ENCODE peak calls at places on chromosomes 6 and 20, in five cellular contexts. One of them, this sample, is unnamed.

GRCh38 chr6:3228791-3229565 is 1.5 kb upstream of the TUBB2B start:
- DNase-seq in tibial nerve: no peak
- DNase-seq in stomach: no peak
- DNase-seq in uterus: no peak
- DNase-seq in gastrocnemius medialis: no peak
- DNase-seq in this sample: peak

GRCh38 chr6:30100154-30100553 is 12.7 kb downstream of the TRIM31 start:
- DNase-seq in tibial nerve: no peak
- DNase-seq in stomach: no peak
- DNase-seq in uterus: no peak
- DNase-seq in gastrocnemius medialis: no peak
- DNase-seq in this sample: no peak

GRCh38 chr20:53623127-53623453 is 29.5 kb upstream of the ZNF217 start:
- DNase-seq in tibial nerve: no peak
- DNase-seq in stomach: no peak
- DNase-seq in uterus: no peak
- DNase-seq in gastrocnemius medialis: no peak
- DNase-seq in this sample: no peak

GRCh38 chr6:128347123-128347522 is 173.3 kb downstream of the PTPRK start:
- DNase-seq in tibial nerve: no peak
- DNase-seq in stomach: no peak
- DNase-seq in uterus: no peak
- DNase-seq in gastrocnemius medialis: no peak
- DNase-seq in this sample: no peak

GRCh38 chr6:1670711-1671462 is 61.2 kb downstream of the FOXC1 start:
- DNase-seq in tibial nerve: no peak
- DNase-seq in stomach: no peak
- DNase-seq in uterus: no peak
- DNase-seq in gastrocnemius medialis: no peak
- DNase-seq in this sample: no peak

GRCh38 chr20:13995841-13996240 is 525 bp downstream of the MACROD2 start:
- DNase-seq in tibial nerve: no peak
- DNase-seq in stomach: peak
- DNase-seq in uterus: peak
- DNase-seq in gastrocnemius medialis: peak
- DNase-seq in this sample: peak

GRCh38 chr6:43773050-43773956 is 3.3 kb downstream of the VEGFA start:
- DNase-seq in tibial nerve: no peak
- DNase-seq in stomach: peak
- DNase-seq in uterus: peak
- DNase-seq in gastrocnemius medialis: peak
- DNase-seq in this sample: no peak

GRCh38 chr20:50886184-50886790 is 45.0 kb downstream of the ADNP start:
- DNase-seq in tibial nerve: no peak
- DNase-seq in stomach: no peak
- DNase-seq in uterus: no peak
- DNase-seq in gastrocnemius medialis: no peak
- DNase-seq in this sample: no peak

GRCh38 chr6:37554480-37554819 is 54.8 kb upstream of the CCDC167 start:
- DNase-seq in tibial nerve: no peak
- DNase-seq in stomach: no peak
- DNase-seq in uterus: no peak
- DNase-seq in gastrocnemius medialis: no peak
- DNase-seq in this sample: no peak

GRCh38 chr6:79296211-79296610 is 61.7 kb upstream of the HMGN3 start:
- DNase-seq in tibial nerve: no peak
- DNase-seq in stomach: no peak
- DNase-seq in uterus: no peak
- DNase-seq in gastrocnemius medialis: no peak
- DNase-seq in this sample: no peak

GRCh38 chr20:59042151-59042795 is at the start of gene PRELID3B:
- DNase-seq in tibial nerve: peak
- DNase-seq in stomach: no peak
- DNase-seq in uterus: no peak
- DNase-seq in gastrocnemius medialis: no peak
- DNase-seq in this sample: no peak

GRCh38 chr6:84568971-84569370 is 195.4 kb downstream of the TBX18 start:
- DNase-seq in tibial nerve: no peak
- DNase-seq in stomach: no peak
- DNase-seq in uterus: no peak
- DNase-seq in gastrocnemius medialis: no peak
- DNase-seq in this sample: no peak

GRCh38 chr20:41318271-41318649 is 729 bp upstream of the ZHX3 start:
- DNase-seq in tibial nerve: no peak
- DNase-seq in stomach: no peak
- DNase-seq in uterus: no peak
- DNase-seq in gastrocnemius medialis: no peak
- DNase-seq in this sample: no peak

GRCh38 chr20:112396-112795 is 24.9 kb downstream of the DEFB125 start:
- DNase-seq in tibial nerve: no peak
- DNase-seq in stomach: no peak
- DNase-seq in uterus: no peak
- DNase-seq in gastrocnemius medialis: no peak
- DNase-seq in this sample: no peak

GRCh38 chr20:61662226-61662945 is 403.3 kb downstream of the TAF4 start:
- DNase-seq in tibial nerve: no peak
- DNase-seq in stomach: no peak
- DNase-seq in uterus: no peak
- DNase-seq in gastrocnemius medialis: no peak
- DNase-seq in this sample: no peak

GRCh38 chr6:35449287-35449881 is 2.8 kb upstream of the FANCE start:
- DNase-seq in tibial nerve: no peak
- DNase-seq in stomach: peak
- DNase-seq in uterus: no peak
- DNase-seq in gastrocnemius medialis: no peak
- DNase-seq in this sample: peak

GRCh38 chr6:75893058-75893775 is 144.2 kb downstream of the MYO6 start:
- DNase-seq in tibial nerve: no peak
- DNase-seq in stomach: no peak
- DNase-seq in uterus: no peak
- DNase-seq in gastrocnemius medialis: no peak
- DNase-seq in this sample: no peak

GRCh38 chr20:62370115-62370806 is 3.1 kb upstream of the LAMA5 start:
- DNase-seq in tibial nerve: peak
- DNase-seq in stomach: peak
- DNase-seq in uterus: no peak
- DNase-seq in gastrocnemius medialis: no peak
- DNase-seq in this sample: peak

GRCh38 chr20:53371216-53371615 is 222.4 kb downstream of the ZNF217 start:
- DNase-seq in tibial nerve: no peak
- DNase-seq in stomach: no peak
- DNase-seq in uterus: no peak
- DNase-seq in gastrocnemius medialis: no peak
- DNase-seq in this sample: no peak

GRCh38 chr20:59972037-59972801 is 14.0 kb downstream of the CDH26 start:
- DNase-seq in tibial nerve: no peak
- DNase-seq in stomach: no peak
- DNase-seq in uterus: no peak
- DNase-seq in gastrocnemius medialis: no peak
- DNase-seq in this sample: no peak

GRCh38 chr6:11810854-11811643 is 32.4 kb upstream of the ADTRP start:
- DNase-seq in tibial nerve: no peak
- DNase-seq in stomach: no peak
- DNase-seq in uterus: no peak
- DNase-seq in gastrocnemius medialis: no peak
- DNase-seq in this sample: no peak

GRCh38 chr6:151068761-151069312 is 170.9 kb upstream of the AKAP12 start:
- DNase-seq in tibial nerve: no peak
- DNase-seq in stomach: no peak
- DNase-seq in uterus: peak
- DNase-seq in gastrocnemius medialis: no peak
- DNase-seq in this sample: no peak

GRCh38 chr6:108654465-108655106 is 93.9 kb downstream of the FOXO3 start:
- DNase-seq in tibial nerve: no peak
- DNase-seq in stomach: no peak
- DNase-seq in uterus: no peak
- DNase-seq in gastrocnemius medialis: no peak
- DNase-seq in this sample: no peak

GRCh38 chr6:170464524-170464979 is 88.6 kb downstream of the PSMB1 start:
- DNase-seq in tibial nerve: no peak
- DNase-seq in stomach: no peak
- DNase-seq in uterus: no peak
- DNase-seq in gastrocnemius medialis: no peak
- DNase-seq in this sample: no peak

DNA sequence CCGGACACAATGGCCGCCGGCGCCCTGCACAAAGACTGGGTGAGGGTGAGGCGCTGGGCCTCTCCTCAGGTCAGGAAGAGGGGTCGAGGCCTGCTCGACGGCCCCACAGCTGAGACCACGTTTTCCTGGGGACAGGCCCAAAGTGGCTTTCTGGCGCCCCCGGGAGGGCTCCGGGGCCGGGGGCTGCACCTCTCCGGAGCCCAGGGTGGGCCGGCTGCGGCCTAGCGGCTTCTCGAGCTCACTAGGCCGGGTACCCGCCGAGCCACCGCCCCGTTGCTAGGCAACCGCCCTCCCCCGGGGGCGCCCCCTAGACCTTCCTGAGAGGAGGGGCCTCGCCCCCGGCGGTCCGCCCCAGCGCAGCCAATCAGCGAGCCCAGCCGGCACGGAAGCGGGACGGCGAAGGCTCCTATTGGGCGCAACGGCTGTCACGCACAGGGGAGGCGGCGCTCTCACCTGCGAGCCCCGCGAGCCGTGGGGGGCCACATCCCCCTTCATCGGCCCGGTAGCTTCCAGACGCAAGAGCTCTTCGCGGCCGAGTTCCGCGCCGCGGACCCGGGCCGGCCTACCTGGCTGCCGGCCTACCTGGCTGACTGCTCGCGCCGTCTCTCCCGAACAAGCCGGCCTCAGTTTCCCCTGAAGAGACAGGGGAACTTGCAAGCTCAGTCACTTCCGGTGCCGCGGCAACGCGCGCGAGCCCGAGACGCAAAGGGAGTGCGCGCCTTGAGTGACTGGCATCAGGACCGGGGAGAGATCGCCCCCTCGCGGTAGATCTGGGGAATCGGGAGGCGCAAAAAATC is 812 bp upstream of the BCL2L1 start:
- DNase-seq in tibial nerve: peak
- DNase-seq in stomach: peak
- DNase-seq in uterus: peak
- DNase-seq in gastrocnemius medialis: peak
- DNase-seq in this sample: peak
- TF ChIP-seq POLR2A in tibial nerve: peak
- TF ChIP-seq POLR2A in stomach: no peak
- TF ChIP-seq POLR2A in uterus: peak
- TF ChIP-seq POLR2A in gastrocnemius medialis: peak
- TF ChIP-seq POLR2A in this sample: peak

DNA sequence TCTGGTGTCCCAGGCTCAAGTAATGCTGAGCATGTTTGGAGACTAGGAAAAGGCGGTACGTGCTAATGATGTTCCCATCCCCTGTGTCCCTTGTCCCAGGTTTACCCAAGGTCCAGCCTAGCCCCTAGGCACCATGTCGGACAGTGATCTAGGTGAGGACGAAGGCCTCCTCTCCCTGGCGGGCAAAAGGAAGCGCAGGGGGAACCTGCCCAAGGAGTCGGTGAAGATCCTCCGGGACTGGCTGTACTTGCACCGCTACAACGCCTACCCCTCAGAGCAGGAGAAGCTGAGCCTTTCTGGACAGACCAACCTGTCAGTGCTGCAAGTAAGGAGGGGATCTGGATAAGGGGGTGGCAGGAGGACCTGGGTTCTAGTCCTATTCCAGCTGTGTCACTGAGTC is 5.2 kb downstream of the TGIF2 start:
- DNase-seq in tibial nerve: no peak
- DNase-seq in stomach: no peak
- DNase-seq in uterus: no peak
- DNase-seq in gastrocnemius medialis: no peak
- DNase-seq in this sample: no peak
- TF ChIP-seq POLR2A in tibial nerve: no peak
- TF ChIP-seq POLR2A in stomach: no peak
- TF ChIP-seq POLR2A in uterus: no peak
- TF ChIP-seq POLR2A in gastrocnemius medialis: no peak
- TF ChIP-seq POLR2A in this sample: no peak

DNA sequence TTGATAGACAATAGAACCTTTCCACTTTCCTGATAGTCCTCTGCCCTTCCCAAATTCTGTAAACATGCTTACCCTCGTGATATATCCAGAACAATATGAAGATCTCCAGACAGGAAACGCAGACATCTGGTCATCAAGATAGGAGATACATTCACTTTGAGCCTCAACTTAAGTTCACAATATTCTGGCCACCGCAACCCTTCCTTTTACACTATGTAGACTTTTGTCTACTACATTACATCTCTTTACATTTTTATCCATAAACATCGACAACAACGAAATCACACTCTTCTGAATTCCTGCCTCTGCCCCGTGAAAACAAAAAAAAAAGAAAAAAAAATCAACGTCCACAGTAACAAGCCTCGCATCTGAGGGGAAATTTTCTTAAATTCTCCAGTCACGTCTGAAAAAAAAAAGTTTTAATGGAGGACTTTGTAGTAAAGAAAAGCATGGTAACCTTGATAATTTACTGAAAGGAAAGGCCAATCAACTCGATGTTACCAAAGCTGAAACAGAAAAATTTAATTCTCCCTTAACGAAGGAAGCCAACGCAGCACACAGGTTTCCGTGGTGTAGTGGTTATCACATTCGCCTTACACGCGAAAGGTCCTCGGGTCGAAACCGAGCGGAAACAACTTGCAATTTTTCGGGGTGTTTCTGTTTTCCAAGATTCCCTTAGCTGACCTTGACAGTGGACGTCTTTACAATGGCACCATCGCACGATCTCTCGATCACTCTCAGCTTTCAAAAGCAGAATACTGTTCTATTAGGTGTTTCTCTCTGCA is 21.8 kb downstream of the POM121L2 start:
- DNase-seq in tibial nerve: no peak
- DNase-seq in stomach: no peak
- DNase-seq in uterus: no peak
- DNase-seq in gastrocnemius medialis: no peak
- DNase-seq in this sample: no peak
- TF ChIP-seq POLR2A in tibial nerve: no peak
- TF ChIP-seq POLR2A in stomach: no peak
- TF ChIP-seq POLR2A in uterus: no peak
- TF ChIP-seq POLR2A in gastrocnemius medialis: no peak
- TF ChIP-seq POLR2A in this sample: no peak

GRCh38 chr6:161139766-161140553 is 133.9 kb downstream of the AGPAT4 start:
- DNase-seq in tibial nerve: no peak
- DNase-seq in stomach: peak
- DNase-seq in uterus: no peak
- DNase-seq in gastrocnemius medialis: no peak
- DNase-seq in this sample: no peak

GRCh38 chr6:161139304-161139765 is 134.5 kb downstream of the AGPAT4 start:
- DNase-seq in tibial nerve: no peak
- DNase-seq in stomach: no peak
- DNase-seq in uterus: no peak
- DNase-seq in gastrocnemius medialis: no peak
- DNase-seq in this sample: peak

GRCh38 chr6:161141173-161141572 is 132.7 kb downstream of the AGPAT4 start:
- DNase-seq in tibial nerve: no peak
- DNase-seq in stomach: no peak
- DNase-seq in uterus: no peak
- DNase-seq in gastrocnemius medialis: no peak
- DNase-seq in this sample: no peak

GRCh38 chr6:161138545-161139303 is 135.1 kb downstream of the AGPAT4 start:
- DNase-seq in tibial nerve: no peak
- DNase-seq in stomach: no peak
- DNase-seq in uterus: no peak
- DNase-seq in gastrocnemius medialis: no peak
- DNase-seq in this sample: peak

DNA sequence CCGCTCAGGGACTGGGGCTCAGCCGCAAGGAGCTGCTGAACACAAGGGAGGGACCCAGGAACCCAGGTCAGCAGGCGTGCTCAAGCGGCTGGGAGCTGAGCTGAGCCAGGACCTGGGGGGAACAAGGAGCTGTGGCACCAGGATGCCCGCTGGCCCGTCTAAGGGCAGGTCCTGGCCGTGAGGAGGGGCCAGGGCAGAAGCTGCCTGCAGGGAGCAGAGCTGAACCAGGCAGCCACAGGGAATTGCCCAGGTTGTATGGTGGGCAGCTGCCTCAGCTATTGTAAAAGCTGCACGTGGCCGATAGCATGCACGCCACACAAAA is 133.3 kb downstream of the AGPAT4 start:
- DNase-seq in tibial nerve: no peak
- DNase-seq in stomach: no peak
- DNase-seq in uterus: no peak
- DNase-seq in gastrocnemius medialis: no peak
- DNase-seq in this sample: peak
- TF ChIP-seq POLR2A in tibial nerve: no peak
- TF ChIP-seq POLR2A in stomach: no peak
- TF ChIP-seq POLR2A in uterus: no peak
- TF ChIP-seq POLR2A in gastrocnemius medialis: no peak
- TF ChIP-seq POLR2A in this sample: no peak